ENCODE peak calls at places on chromosomes 3 and 15, in five cellular contexts. C is Kasumi-1, Q is T-helper 1 cell, H is SJSA1, U is A549. K is an unnamed sample.

GRCh38 chr15:36970522-36970921 is 129.8 kb downstream of the MEIS2 start:
- DNase-seq in U (no peak), C (no peak), Q (no peak), H (no peak), K (no peak)

GRCh38 chr3:39101022-39101689 is 6.3 kb downstream of the GORASP1 start:
- DNase-seq in C (peak; percentile 42), U (peak; percentile 57), Q (peak; percentile 32), H (peak; percentile 5), K (peak; percentile 30)

GRCh38 chr3:150106752-150107428 is 136.2 kb upstream of the PFN2 start:
- DNase-seq in H (peak; percentile 95), C (peak; percentile 2), Q (no peak), U (peak; percentile 74), K (no peak)

GRCh38 chr3:48157950-48158376 is 30.3 kb downstream of the CDC25A start:
- DNase-seq in Q (peak; percentile 33), H (no peak), C (peak; percentile 47), U (peak; percentile 58), K (peak; percentile 26)

GRCh38 chr3:414063-414462 is 217.5 kb downstream of the CHL1 start:
- DNase-seq in C (peak; percentile 53), U (peak; percentile 14), Q (no peak), H (no peak), K (peak; percentile 29)

GRCh38 chr3:122680381-122681293 is at the start of gene PARP14:
- DNase-seq in U (peak; percentile 52), H (peak; percentile 73), Q (peak; percentile 58), C (peak; percentile 49), K (peak; percentile 48)

GRCh38 chr15:39411102-39411989 is 169.5 kb upstream of the THBS1 start:
- DNase-seq in C (no peak), Q (no peak), U (no peak), H (no peak), K (no peak)

GRCh38 chr15:39016706-39017105 is 452.1 kb upstream of the RASGRP1 start:
- DNase-seq in U (no peak), Q (no peak), C (no peak), H (peak; percentile 5), K (no peak)

GRCh38 chr3:66418432-66419052 is 82.3 kb downstream of the LRIG1 start:
- DNase-seq in U (no peak), C (no peak), H (peak; percentile 70), Q (no peak), K (no peak)

GRCh38 chr15:84947947-84948830 is 33.5 kb upstream of the PDE8A start:
- DNase-seq in U (peak; percentile 43), Q (no peak), H (peak; percentile 48), C (no peak), K (no peak)

GRCh38 chr3:99170867-99171517 is 269.5 kb upstream of the DCBLD2 start:
- DNase-seq in C (no peak), U (no peak), H (no peak), Q (no peak), K (no peak)

GRCh38 chr3:160330111-160330510 is 68.9 kb downstream of the IFT80 start:
- DNase-seq in H (no peak), C (no peak), Q (no peak), U (no peak), K (no peak)

GRCh38 chr3:61595826-61596225 is 34.5 kb downstream of the PTPRG start:
- DNase-seq in C (no peak), U (no peak), Q (no peak), H (no peak), K (no peak)

GRCh38 chr15:60062826-60063225 is 58.7 kb downstream of the FOXB1 start:
- DNase-seq in U (no peak), C (no peak), Q (no peak), H (no peak), K (no peak)

GRCh38 chr15:96046620-96047240 is 283.8 kb upstream of the NR2F2 start:
- DNase-seq in H (no peak), C (no peak), U (no peak), Q (no peak), K (peak; percentile 24)

GRCh38 chr15:68783226-68784054 is 37.3 kb downstream of the ANP32A start:
- DNase-seq in U (peak; percentile 39), H (no peak), C (peak; percentile 51), Q (peak; percentile 66), K (peak; percentile 13)

GRCh38 chr15:58864602-58865419 is 68.7 kb downstream of the SLTM start:
- DNase-seq in U (no peak), Q (no peak), H (no peak), C (peak; percentile 33), K (no peak)

GRCh38 chr15:47717036-47717611 is at the start of gene SEMA6D:
- DNase-seq in U (peak; percentile 12), C (no peak), H (peak; percentile 70), Q (no peak), K (peak; percentile 27)

GRCh38 chr3:34298668-34299067 is 500.2 kb downstream of the PDCD6IP start:
- DNase-seq in C (no peak), Q (no peak), H (no peak), U (no peak), K (no peak)

GRCh38 chr15:39574416-39574815 is 6.5 kb upstream of the THBS1 start:
- DNase-seq in C (no peak), Q (no peak), H (no peak), U (no peak), K (no peak)

GRCh38 chr3:89606151-89606550 is 498.7 kb downstream of the EPHA3 start:
- DNase-seq in H (no peak), Q (no peak), U (no peak), C (no peak), K (no peak)

GRCh38 chr15:41950505-41950904 is 21.9 kb downstream of the EHD4 start:
- DNase-seq in C (no peak), Q (no peak), H (no peak), U (no peak), K (no peak)

GRCh38 chr15:78695046-78695671 is 54.1 kb upstream of the CHRNB4 start:
- DNase-seq in C (no peak), U (no peak), Q (no peak), H (no peak), K (no peak)

GRCh38 chr3:173096994-173097785 is 43.8 kb downstream of the SPATA16 start:
- DNase-seq in Q (no peak), H (no peak), C (no peak), U (peak; percentile 2), K (no peak)

GRCh38 chr3:55541016-55541415 is 53.9 kb upstream of the WNT5A start:
- DNase-seq in Q (no peak), H (no peak), U (no peak), C (no peak), K (no peak)

GRCh38 chr3:144754076-144754783 is 782.6 kb downstream of the DIPK2A start:
- DNase-seq in C (no peak), H (no peak), Q (no peak), U (no peak), K (no peak)

GRCh38 chr3:123449986-123450474 is 1.1 kb upstream of the ADCY5 start:
- DNase-seq in H (no peak), C (no peak), Q (no peak), U (no peak), K (no peak)

GRCh38 chr15:39506146-39506545 is 74.7 kb upstream of the THBS1 start:
- DNase-seq in C (no peak), Q (no peak), H (no peak), U (no peak), K (no peak)

GRCh38 chr3:97687734-97688133 is 76.8 kb upstream of the ARL6 start:
- DNase-seq in U (no peak), H (no peak), C (no peak), Q (no peak), K (no peak)

GRCh38 chr15:39239562-39239961 is 341.3 kb upstream of the THBS1 start:
- DNase-seq in C (no peak), U (no peak), H (peak; percentile 63), Q (no peak), K (no peak)

K was measured in NCI-H460.